ENCODE peak calls at places on chromosomes 12 and 14, in five cellular contexts. Z is MM.1S, P is GM12865, W is spleen, E is A549. B is an unnamed sample.

GRCh38 chr14:86999076-86999475 is 993.9 kb downstream of the GALC start:
- DNase-seq in Z (no peak), P (no peak), W (no peak), E (no peak), B (no peak)

GRCh38 chr12:16437926-16438325 is 90.5 kb downstream of the MGST1 start:
- DNase-seq in Z (no peak), P (no peak), W (no peak), E (no peak), B (no peak)

GRCh38 chr12:40693503-40693863 is 1.2 kb downstream of the CNTN1 start:
- DNase-seq in Z (no peak), P (no peak), W (no peak), E (peak), B (no peak)

GRCh38 chr12:15701212-15701611 is 88.0 kb downstream of the EPS8 start:
- DNase-seq in Z (no peak), P (peak), W (no peak), E (no peak), B (no peak)

GRCh38 chr12:130198663-130199060 is 36.4 kb downstream of the FZD10 start:
- DNase-seq in Z (no peak), P (no peak), W (no peak), E (no peak), B (no peak)

GRCh38 chr14:74980746-74981661 is 21.7 kb upstream of the EIF2B2 start:
- DNase-seq in Z (no peak), P (no peak), W (no peak), E (no peak), B (no peak)

GRCh38 chr14:101810897-101811620 is 49.5 kb downstream of the PPP2R5C start:
- DNase-seq in Z (no peak), P (no peak), W (no peak), E (no peak), B (no peak)

GRCh38 chr12:62967701-62968100 is 32.8 kb upstream of the PPM1H start:
- DNase-seq in Z (no peak), P (no peak), W (no peak), E (no peak), B (no peak)

GRCh38 chr14:74563233-74563585 is 48.8 kb downstream of the LTBP2 start:
- DNase-seq in Z (no peak), P (no peak), W (no peak), E (peak), B (no peak)

GRCh38 chr12:116347265-116347664 is 69.8 kb upstream of the MED13L start:
- DNase-seq in Z (no peak), P (no peak), W (no peak), E (no peak), B (no peak)

GRCh38 chr12:10607885-10608458 is 5.4 kb downstream of the MAGOHB start:
- DNase-seq in Z (no peak), P (no peak), W (no peak), E (peak), B (no peak)
- TF ChIP-seq CTCF in Z (peak), P (no peak), W (no peak), E (peak), B (peak)

GRCh38 chr12:53956914-53957536 is 2.3 kb downstream of the HOXC12 start:
- DNase-seq in Z (no peak), P (no peak), W (no peak), E (no peak), B (no peak)
- H3K4me3 ChIP-seq in Z (no peak), P (no peak), W (no peak), E (no peak), B (no peak)

GRCh38 chr14:79542121-79542520 is 669.2 kb downstream of the DIO2 start:
- DNase-seq in Z (no peak), P (no peak), W (no peak), E (no peak), B (no peak)

GRCh38 chr14:79540394-79540793 is 670.9 kb downstream of the DIO2 start:
- DNase-seq in Z (no peak), P (no peak), W (no peak), E (no peak), B (no peak)

GRCh38 chr14:79544671-79545070 is 666.6 kb downstream of the DIO2 start:
- DNase-seq in Z (no peak), P (no peak), W (no peak), E (no peak), B (no peak)

GRCh38 chr14:79543348-79543747 is 668.0 kb downstream of the DIO2 start:
- DNase-seq in Z (no peak), P (no peak), W (no peak), E (no peak), B (no peak)

DNA sequence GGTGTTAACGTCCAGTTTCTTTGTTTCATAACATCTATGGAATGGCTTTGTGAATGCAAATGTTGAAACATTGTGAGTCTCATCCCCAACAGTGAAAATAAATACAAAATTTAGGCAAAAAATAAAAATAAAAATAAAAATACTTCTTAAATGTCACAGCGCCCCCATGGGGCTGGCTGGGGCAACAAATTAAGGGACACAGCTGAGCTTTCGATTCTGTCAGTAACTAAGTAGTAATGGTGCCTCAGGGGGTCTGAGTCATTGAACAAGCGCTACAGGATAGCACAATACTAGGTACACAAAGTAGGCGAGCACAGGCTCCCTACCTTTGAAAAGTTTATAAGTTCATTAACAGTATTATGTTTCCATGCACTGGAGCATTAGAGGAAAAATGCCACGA is 667.3 kb downstream of the DIO2 start:
- DNase-seq in Z (no peak), P (peak), W (no peak), E (peak), B (no peak)
- TF ChIP-seq CTCF in Z (no peak), P (peak), W (no peak), E (peak), B (peak)

GRCh38 chr14:32367501-32367900 is 38.4 kb downstream of the AKAP6 start:
- DNase-seq in Z (peak), P (no peak), W (no peak), E (no peak), B (no peak)
- H3K4me3 ChIP-seq in Z (no peak), P (no peak), W (no peak), E (no peak), B (no peak)

DNA sequence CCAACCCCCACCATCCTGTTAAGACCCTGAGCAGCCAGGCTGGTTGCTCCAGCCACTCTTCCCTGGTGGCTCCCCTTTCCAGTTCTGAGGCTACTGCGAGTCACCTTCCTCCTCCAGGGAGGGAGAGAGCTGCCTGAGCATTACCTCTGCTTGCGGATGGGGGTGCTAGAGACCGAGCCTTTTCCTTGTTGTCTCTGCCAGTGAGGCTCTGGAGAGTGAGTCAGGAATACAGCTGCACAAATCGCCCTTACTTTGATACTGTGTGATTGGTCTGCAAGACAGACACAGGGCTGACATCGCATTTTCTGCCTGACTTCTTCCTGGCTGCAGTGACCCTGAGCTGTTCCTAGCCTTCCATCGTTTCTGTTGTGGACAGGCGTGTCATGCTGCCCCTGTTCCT is 94.3 kb downstream of the SLC25A47 start:
- DNase-seq in Z (no peak), P (no peak), W (peak), E (peak), B (peak)
- TF ChIP-seq CTCF in Z (no peak), P (no peak), W (peak), E (peak), B (peak)

DNA sequence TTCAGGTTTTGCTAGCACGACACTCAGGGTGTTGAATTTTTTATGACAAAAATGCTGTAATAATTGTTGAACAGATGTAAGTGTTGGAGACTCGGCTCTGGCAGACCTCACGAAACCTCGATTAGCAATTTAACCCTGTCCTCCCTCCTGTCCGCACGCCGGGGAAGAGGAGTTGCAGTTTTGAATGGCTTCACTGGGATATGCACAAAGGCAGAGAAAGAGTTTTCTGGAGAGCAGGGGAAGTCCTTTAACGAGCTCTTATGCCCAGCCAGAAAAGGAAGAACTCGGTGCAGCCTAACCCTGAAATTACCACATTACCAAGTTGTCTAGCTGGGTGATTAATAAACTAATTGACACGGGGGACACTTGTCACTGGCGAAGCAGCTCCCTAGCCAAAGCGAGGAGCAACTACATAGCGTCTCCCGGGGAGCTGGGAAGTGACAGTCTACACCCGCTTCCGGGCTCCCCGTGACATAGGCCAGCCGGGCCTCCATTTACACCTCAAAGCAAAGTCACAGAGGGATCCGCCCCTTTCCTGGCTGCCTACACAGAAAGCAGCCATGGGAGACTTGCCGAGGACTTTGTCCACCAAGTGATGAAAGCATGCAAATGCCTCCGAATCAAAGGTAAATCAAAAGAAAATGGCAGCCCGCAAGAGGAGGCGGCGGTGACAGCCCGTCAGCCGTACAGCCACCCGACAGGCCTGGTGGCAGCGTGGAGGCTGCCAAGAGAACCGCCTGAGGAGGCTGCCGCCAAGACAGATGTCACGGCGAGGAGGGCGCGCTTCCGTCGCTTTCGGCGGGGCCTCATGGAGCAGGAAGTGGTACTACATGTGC is 661.3 kb downstream of the VRK1 start:
- DNase-seq in Z (no peak), P (peak), W (peak), E (no peak), B (no peak)
- H3K4me3 ChIP-seq in Z (no peak), P (peak), W (peak), E (no peak), B (peak)

GRCh38 chr14:85958069-85958468 is 428.1 kb downstream of the FLRT2 start:
- DNase-seq in Z (no peak), P (no peak), W (no peak), E (no peak), B (no peak)
- TF ChIP-seq CTCF in Z (no peak), P (no peak), W (no peak), E (no peak), B (peak)

GRCh38 chr12:53967451-53968059 is 5.4 kb upstream of the HOXC11 start:
- DNase-seq in Z (no peak), P (no peak), W (no peak), E (no peak), B (no peak)
- H3K4me3 ChIP-seq in Z (no peak), P (no peak), W (no peak), E (no peak), B (no peak)